ENCODE peak calls at places on chromosomes 13 and 19, in five cellular contexts. Z is D341Med, C is kidney epithelial cell, M is AG09309, N is nucleus accumbens. I is an unnamed sample.

GRCh38 chr13:40272776-40273139 is 393.7 kb downstream of the FOXO1 start:
- DNase-seq in Z (no peak), C (no peak), M (no peak), N (no peak), I (peak)

GRCh38 chr19:18027151-18027550 is 19.2 kb downstream of the ARRDC2 start:
- DNase-seq in Z (no peak), C (no peak), M (no peak), N (no peak), I (no peak)

GRCh38 chr19:39299404-39299803 is 3.2 kb downstream of the IFNL1 start:
- DNase-seq in Z (no peak), C (no peak), M (no peak), N (no peak), I (no peak)

GRCh38 chr19:55603581-55604292 is 1.7 kb upstream of the ZNF865 start:
- DNase-seq in Z (no peak), C (no peak), M (no peak), N (no peak), I (no peak)

GRCh38 chr13:77124423-77124822 is 97.5 kb upstream of the FBXL3 start:
- DNase-seq in Z (no peak), C (no peak), M (no peak), N (no peak), I (no peak)

GRCh38 chr13:73416093-73416492 is 357.3 kb downstream of the KLF5 start:
- DNase-seq in Z (no peak), C (no peak), M (no peak), N (no peak), I (no peak)

GRCh38 chr13:31627097-31627496 is 112.2 kb upstream of the RXFP2 start:
- DNase-seq in Z (no peak), C (no peak), M (no peak), N (no peak), I (no peak)

GRCh38 chr19:37970699-37971098 is 63.7 kb downstream of the SIPA1L3 start:
- DNase-seq in Z (no peak), C (no peak), M (no peak), N (no peak), I (no peak)

GRCh38 chr19:40393894-40394815 is 4.2 kb upstream of the HIPK4 start:
- DNase-seq in Z (no peak), C (no peak), M (no peak), N (no peak), I (no peak)

GRCh38 chr13:45807520-45808099 is 43.9 kb downstream of the SIAH3 start:
- DNase-seq in Z (no peak), C (peak), M (peak), N (no peak), I (no peak)

GRCh38 chr19:5131031-5131865 is 162.3 kb downstream of the KDM4B start:
- DNase-seq in Z (no peak), C (no peak), M (no peak), N (no peak), I (no peak)

GRCh38 chr13:75963318-75963717 is 327.2 kb downstream of the LMO7 start:
- DNase-seq in Z (no peak), C (no peak), M (no peak), N (no peak), I (no peak)

GRCh38 chr13:66829803-66830202 is 400.3 kb downstream of the PCDH9 start:
- DNase-seq in Z (no peak), C (no peak), M (no peak), N (no peak), I (no peak)

GRCh38 chr19:2477141-2477710 is 1.3 kb downstream of the GADD45B start:
- DNase-seq in Z (peak), C (no peak), M (no peak), N (no peak), I (no peak)

I was measured in epithelial cell of prostate.